ENCODE peak calls at places on chromosomes 12 and 14, in ten cellular contexts. P is AG09319, S is epithelial cell of esophagus, K is Peyer's patch, O is left ventricle myocardium inferior, Q is progenitor cell of endocrine pancreas, Y is heart left ventricle, G is GM06990, B is adrenal gland, I is cardiac fibroblast. C is an unnamed sample.

GRCh38 chr12:111687255-111687654 is 1.4 kb downstream of the ACAD10 start:
- DNase-seq in P (no peak), S (peak), K (no peak), O (no peak), Q (no peak), Y (no peak), G (no peak), B (no peak), I (no peak), C (no peak)

GRCh38 chr12:57046947-57047890 is 2.7 kb downstream of the MYO1A start:
- DNase-seq in P (no peak), S (no peak), K (no peak), O (no peak), Q (no peak), Y (peak), G (peak), B (no peak), I (no peak), C (no peak)

GRCh38 chr14:56874375-56874774 is 64.1 kb upstream of the OTX2 start:
- DNase-seq in P (no peak), S (peak), K (no peak), O (no peak), Q (no peak), Y (no peak), G (no peak), B (peak), I (no peak), C (no peak)

GRCh38 chr12:52615208-52615868 is 3.0 kb downstream of the KRT73 start:
- DNase-seq in P (no peak), S (peak), K (no peak), O (no peak), Q (no peak), Y (no peak), G (no peak), B (no peak), I (peak), C (no peak)

GRCh38 chr12:96233941-96234461 is 39.8 kb downstream of the ELK3 start:
- DNase-seq in P (peak), S (peak), K (peak), O (peak), Q (no peak), Y (peak), G (no peak), B (peak), I (peak), C (no peak)

GRCh38 chr12:16359512-16360491 is 12.4 kb downstream of the MGST1 start:
- DNase-seq in P (no peak), S (peak), K (no peak), O (peak), Q (peak), Y (peak), G (no peak), B (peak), I (peak), C (no peak)

GRCh38 chr14:73239463-73240241 is 2.3 kb downstream of the PAPLN start:
- DNase-seq in P (no peak), S (peak), K (no peak), O (peak), Q (no peak), Y (no peak), G (no peak), B (peak), I (peak), C (no peak)

GRCh38 chr14:101194356-101195308 is 291.1 kb upstream of the RTL1 start:
- DNase-seq in P (no peak), S (no peak), K (no peak), O (no peak), Q (no peak), Y (no peak), G (no peak), B (no peak), I (no peak), C (no peak)

GRCh38 chr14:80387563-80387981 is 176.3 kb upstream of the DIO2 start:
- DNase-seq in P (no peak), S (no peak), K (no peak), O (no peak), Q (no peak), Y (no peak), G (no peak), B (peak), I (no peak), C (no peak)

GRCh38 chr14:75134644-75135043 is 7.8 kb upstream of the NEK9 start:
- DNase-seq in P (no peak), S (peak), K (no peak), O (no peak), Q (no peak), Y (no peak), G (no peak), B (no peak), I (no peak), C (no peak)

GRCh38 chr12:111598637-111599458 is at the start of gene ATXN2:
- DNase-seq in P (no peak), S (peak), K (peak), O (peak), Q (peak), Y (peak), G (peak), B (peak), I (no peak), C (peak)

GRCh38 chr14:34691173-34691572 is 23.2 kb downstream of the CFL2 start:
- DNase-seq in P (no peak), S (no peak), K (no peak), O (no peak), Q (no peak), Y (no peak), G (no peak), B (no peak), I (no peak), C (no peak)

GRCh38 chr14:67446371-67447032 is 34.5 kb upstream of the PLEK2 start:
- DNase-seq in P (no peak), S (no peak), K (no peak), O (peak), Q (no peak), Y (peak), G (no peak), B (no peak), I (no peak), C (no peak)
- TF ChIP-seq CTCF in P (no peak), S (no peak), K (no peak), O (no peak), Q (no peak), Y (no peak), G (no peak), B (no peak), I (no peak), C (no peak)

GRCh38 chr12:130571734-130572133 is 144.4 kb downstream of the RIMBP2 start:
- DNase-seq in P (no peak), S (no peak), K (no peak), O (no peak), Q (no peak), Y (no peak), G (no peak), B (no peak), I (no peak), C (no peak)

GRCh38 chr12:130574402-130574801 is 141.7 kb downstream of the RIMBP2 start:
- DNase-seq in P (no peak), S (no peak), K (no peak), O (no peak), Q (no peak), Y (no peak), G (peak), B (no peak), I (no peak), C (no peak)

GRCh38 chr12:130573235-130573634 is 142.9 kb downstream of the RIMBP2 start:
- DNase-seq in P (no peak), S (no peak), K (no peak), O (no peak), Q (no peak), Y (no peak), G (no peak), B (no peak), I (no peak), C (no peak)

GRCh38 chr12:130571089-130571488 is 145.0 kb downstream of the RIMBP2 start:
- DNase-seq in P (no peak), S (no peak), K (no peak), O (no peak), Q (no peak), Y (no peak), G (no peak), B (no peak), I (no peak), C (no peak)

DNA sequence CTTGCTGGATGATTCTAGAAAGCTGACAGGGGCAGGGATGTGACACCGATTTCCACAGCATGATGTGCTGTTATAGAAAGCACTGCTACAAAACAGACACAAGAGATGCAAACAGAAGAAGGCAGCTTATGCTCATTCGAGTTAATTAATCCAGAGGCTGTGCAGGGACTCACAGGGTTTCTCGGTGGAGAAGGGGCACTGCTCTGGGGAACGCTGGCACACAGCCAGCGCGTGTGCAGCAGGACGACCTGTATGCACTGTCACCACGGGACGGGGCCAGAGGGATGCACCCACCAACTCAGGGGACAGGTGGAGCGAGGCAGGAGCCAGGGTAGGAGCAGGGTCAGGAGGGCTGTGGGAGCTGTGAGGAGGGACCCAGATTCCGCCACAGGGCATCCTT is 143.5 kb downstream of the RIMBP2 start:
- DNase-seq in P (no peak), S (no peak), K (no peak), O (no peak), Q (no peak), Y (no peak), G (no peak), B (no peak), I (no peak), C (no peak)
- TF ChIP-seq CTCF in P (no peak), S (no peak), K (no peak), O (no peak), Q (no peak), Y (no peak), G (no peak), B (no peak), I (no peak), C (no peak)

GRCh38 chr12:10179871-10180270 is 1.0 kb downstream of the TMEM52B start:
- DNase-seq in P (no peak), S (peak), K (no peak), O (no peak), Q (no peak), Y (no peak), G (no peak), B (no peak), I (no peak), C (no peak)

GRCh38 chr12:10171954-10172353 is at the start of gene OLR1:
- DNase-seq in P (no peak), S (peak), K (no peak), O (no peak), Q (no peak), Y (no peak), G (no peak), B (no peak), I (no peak), C (no peak)

GRCh38 chr12:10178766-10179165 is at the start of gene TMEM52B:
- DNase-seq in P (no peak), S (no peak), K (no peak), O (no peak), Q (no peak), Y (no peak), G (no peak), B (no peak), I (no peak), C (no peak)

GRCh38 chr12:10174986-10175614 is 3.2 kb upstream of the OLR1 start:
- DNase-seq in P (no peak), S (peak), K (no peak), O (no peak), Q (no peak), Y (no peak), G (no peak), B (no peak), I (no peak), C (no peak)

DNA sequence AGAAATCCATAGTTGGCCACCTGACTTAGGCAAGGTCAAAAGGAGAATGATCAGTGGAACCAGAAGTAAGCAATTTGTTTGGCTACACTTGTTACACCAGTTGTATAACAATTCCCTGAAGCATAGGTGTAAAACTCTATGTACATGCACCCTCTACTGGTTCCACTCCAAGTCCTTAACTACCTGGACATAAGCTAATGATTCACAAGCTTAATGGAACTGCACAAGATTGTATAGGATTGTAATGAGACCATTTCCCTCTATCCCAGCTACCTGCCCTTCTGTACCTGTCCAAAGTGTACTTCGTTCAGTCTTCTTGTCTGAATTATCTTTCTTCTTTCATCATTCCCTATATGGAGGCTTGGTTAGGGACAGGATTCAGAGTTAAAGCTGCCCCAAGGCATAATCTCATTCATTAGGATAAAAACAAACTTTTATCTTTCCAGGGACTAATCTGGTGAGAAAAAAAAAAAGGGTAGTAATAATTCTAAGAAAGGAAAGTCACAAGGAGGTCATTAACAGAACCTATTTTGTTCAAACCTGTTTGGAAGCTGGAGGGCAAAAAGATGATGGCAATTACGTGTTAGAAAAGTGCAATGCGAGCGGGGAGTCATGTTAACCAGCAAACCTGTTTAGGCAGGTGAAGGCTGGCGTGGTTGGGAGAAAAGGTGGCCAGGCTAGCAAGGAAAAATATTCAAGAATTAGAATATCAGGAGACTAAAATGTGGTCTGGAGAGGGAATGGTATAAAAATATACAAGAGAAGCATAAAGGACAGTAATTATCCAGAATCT is 2.8 kb upstream of the TMEM52B start:
- DNase-seq in P (no peak), S (peak), K (no peak), O (no peak), Q (no peak), Y (no peak), G (no peak), B (no peak), I (no peak), C (no peak)
- TF ChIP-seq CTCF in P (no peak), S (peak), K (peak), O (no peak), Q (peak), Y (no peak), G (peak), B (no peak), I (no peak), C (no peak)

DNA sequence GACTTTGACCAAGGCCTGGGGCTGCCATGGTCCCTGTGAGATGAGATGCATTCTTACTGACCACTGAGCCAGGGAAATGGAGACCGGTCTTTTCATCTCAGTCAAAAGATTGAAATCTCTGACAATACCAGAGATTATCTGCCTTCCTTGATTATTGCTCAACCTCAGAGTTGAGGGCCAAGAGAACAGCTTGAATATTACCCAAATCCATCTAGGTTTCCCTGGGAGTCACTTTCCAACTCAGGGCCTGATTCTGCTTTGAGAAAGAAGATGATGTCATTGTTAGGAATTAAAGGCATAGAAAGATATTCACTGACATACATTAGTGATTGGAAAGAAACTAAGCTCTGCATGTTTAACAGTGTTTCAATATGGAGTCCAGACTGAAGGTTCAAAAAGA is 515.9 kb upstream of the TBX3 start:
- DNase-seq in P (peak), S (peak), K (no peak), O (no peak), Q (no peak), Y (no peak), G (no peak), B (no peak), I (peak), C (no peak)
- TF ChIP-seq CTCF in P (no peak), S (no peak), K (no peak), O (no peak), Q (no peak), Y (no peak), G (no peak), B (no peak), I (no peak), C (no peak)

GRCh38 chr12:47802312-47802711 is 17.4 kb downstream of the HDAC7 start:
- DNase-seq in P (no peak), S (no peak), K (no peak), O (no peak), Q (no peak), Y (no peak), G (no peak), B (no peak), I (no peak), C (no peak)
- TF ChIP-seq CTCF in P (peak), S (peak), K (no peak), O (peak), Q (peak), Y (no peak), G (peak), B (no peak), I (peak), C (no peak)